ENCODE peak calls at places on chromosomes 13 and 19, in eight cellular contexts. X is A549, T is transverse colon, W is upper lobe of left lung, S is sigmoid colon, D is H1, G is suprapubic skin, B is ovary. E is an unnamed sample.

GRCh38 chr13:31461923-31462322 is 262.1 kb downstream of the B3GLCT start:
- DNase-seq in X (no peak), S (no peak), B (no peak), W (no peak), D (no peak), G (no peak), T (no peak), E (no peak)

GRCh38 chr19:1285737-1286360 is at the start of gene EFNA2:
- DNase-seq in D (no peak), S (no peak), B (no peak), T (no peak), G (no peak), X (no peak), W (no peak), E (no peak)

GRCh38 chr13:105908581-105908980 is 626.9 kb downstream of the EFNB2 start:
- DNase-seq in G (no peak), T (no peak), W (no peak), B (no peak), S (no peak), D (no peak), X (no peak), E (no peak)

GRCh38 chr19:51807111-51807701 is 12.2 kb downstream of the FPR3 start:
- DNase-seq in S (no peak), X (no peak), T (peak; percentile 29), G (no peak), W (peak; percentile 48), B (no peak), D (peak; percentile 46), E (no peak)

GRCh38 chr13:79796116-79796515 is 315.2 kb downstream of the NDFIP2 start:
- DNase-seq in S (no peak), T (no peak), G (no peak), X (no peak), B (no peak), W (no peak), D (no peak), E (no peak)

GRCh38 chr19:15161028-15161984 is 39.5 kb downstream of the NOTCH3 start:
- DNase-seq in S (no peak), B (no peak), D (no peak), T (no peak), G (no peak), W (no peak), X (peak; percentile 64), E (no peak)

GRCh38 chr19:23377276-23377675 is 18.0 kb downstream of the ZNF91 start:
- DNase-seq in W (no peak), B (no peak), S (no peak), D (no peak), T (no peak), G (no peak), X (no peak), E (no peak)

GRCh38 chr13:106349080-106349841 is 186.2 kb downstream of the EFNB2 start:
- DNase-seq in X (no peak), T (peak; percentile 69), B (peak; percentile 32), D (peak; percentile 27), G (no peak), W (peak; percentile 58), S (no peak), E (no peak)

GRCh38 chr19:43624933-43625332 is 5.5 kb upstream of the ZNF428 start:
- DNase-seq in X (peak; percentile 49), W (peak; percentile 66), B (peak; percentile 44), G (peak; percentile 85), T (peak; percentile 82), S (no peak), D (no peak), E (peak; percentile 28)

GRCh38 chr19:47609885-47610545 is 1.1 kb downstream of the BICRA start:
- DNase-seq in D (no peak), S (peak; percentile 80), T (peak; percentile 69), W (peak; percentile 69), G (no peak), X (peak; percentile 54), B (peak; percentile 48), E (no peak)

GRCh38 chr13:42174344-42175162 is 97.4 kb upstream of the AKAP11 start:
- DNase-seq in B (no peak), G (no peak), W (no peak), T (no peak), X (peak; percentile 1), D (no peak), S (no peak), E (no peak)

GRCh38 chr19:3084943-3085342 is 9.2 kb upstream of the GNA11 start:
- DNase-seq in W (no peak), B (no peak), X (no peak), G (no peak), T (peak; percentile 92), D (no peak), S (no peak), E (no peak)

GRCh38 chr19:6464070-6464873 is at the start of gene CRB3:
- DNase-seq in G (peak; percentile 83), D (peak; percentile 80), T (peak; percentile 97), X (peak; percentile 21), W (peak; percentile 94), S (no peak), B (no peak), E (no peak)

GRCh38 chr13:75797256-75797655 is 161.1 kb downstream of the LMO7 start:
- DNase-seq in G (no peak), S (no peak), D (no peak), X (no peak), T (no peak), B (no peak), W (no peak), E (no peak)

GRCh38 chr13:75795274-75795673 is 159.1 kb downstream of the LMO7 start:
- DNase-seq in T (no peak), G (no peak), D (no peak), X (no peak), W (no peak), S (no peak), B (no peak), E (no peak)

GRCh38 chr13:75796825-75797224 is 160.7 kb downstream of the LMO7 start:
- DNase-seq in D (no peak), W (no peak), S (no peak), X (no peak), G (no peak), T (no peak), B (no peak), E (no peak)

GRCh38 chr13:75792526-75793187 is 156.5 kb downstream of the LMO7 start:
- DNase-seq in G (no peak), D (no peak), T (peak; percentile 27), X (peak; percentile 67), S (no peak), B (no peak), W (no peak), E (no peak)

DNA sequence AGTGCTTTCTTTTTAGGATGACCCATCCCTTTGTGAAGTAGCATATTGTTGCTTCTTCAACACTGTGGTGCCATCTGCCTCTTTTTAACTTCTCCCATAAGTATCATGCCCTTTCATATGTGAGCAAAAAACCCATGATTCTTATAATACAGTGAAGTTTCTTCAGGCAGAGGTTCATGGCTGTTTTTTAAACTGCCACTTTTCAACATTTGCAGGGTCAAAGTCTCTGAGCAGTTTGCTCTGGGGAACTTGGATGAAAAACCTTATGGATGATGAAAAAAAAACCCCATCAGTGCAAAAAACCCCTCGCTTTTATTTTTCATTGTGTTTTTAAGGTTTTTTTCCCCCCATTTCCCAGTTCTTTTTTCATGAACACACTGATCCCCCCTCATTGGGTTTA is 158.5 kb downstream of the LMO7 start:
- DNase-seq in B (no peak), X (no peak), S (no peak), T (no peak), W (no peak), G (no peak), D (no peak), E (no peak)
- H3K4me1 ChIP-seq in B (peaks cover 8% of the 10 kb centered on the region), X (peaks cover 61% of the 10 kb centered on the region), S (no peaks in the 10 kb centered on the region), T (peaks cover 11% of the 10 kb centered on the region), W (peaks cover 37% of the 10 kb centered on the region), G (no peaks in the 10 kb centered on the region), D (peaks cover 3% of the 10 kb centered on the region), E (no peaks in the 10 kb centered on the region)

GRCh38 chr13:32736648-32737047 is 150.4 kb downstream of the PDS5B start:
- DNase-seq in D (no peak), B (no peak), X (no peak), T (no peak), S (no peak), G (no peak), W (no peak), E (no peak)

GRCh38 chr13:32737679-32738078 is 151.4 kb downstream of the PDS5B start:
- DNase-seq in X (no peak), W (no peak), D (no peak), G (no peak), B (no peak), T (no peak), S (no peak), E (no peak)

GRCh38 chr13:32735859-32736258 is 149.6 kb downstream of the PDS5B start:
- DNase-seq in X (no peak), S (no peak), W (no peak), T (no peak), D (no peak), B (no peak), G (no peak), E (no peak)

GRCh38 chr13:32734511-32734910 is 148.3 kb downstream of the PDS5B start:
- DNase-seq in B (no peak), X (peak; percentile 10), W (no peak), S (no peak), G (no peak), T (no peak), D (no peak), E (peak; percentile 21)

DNA sequence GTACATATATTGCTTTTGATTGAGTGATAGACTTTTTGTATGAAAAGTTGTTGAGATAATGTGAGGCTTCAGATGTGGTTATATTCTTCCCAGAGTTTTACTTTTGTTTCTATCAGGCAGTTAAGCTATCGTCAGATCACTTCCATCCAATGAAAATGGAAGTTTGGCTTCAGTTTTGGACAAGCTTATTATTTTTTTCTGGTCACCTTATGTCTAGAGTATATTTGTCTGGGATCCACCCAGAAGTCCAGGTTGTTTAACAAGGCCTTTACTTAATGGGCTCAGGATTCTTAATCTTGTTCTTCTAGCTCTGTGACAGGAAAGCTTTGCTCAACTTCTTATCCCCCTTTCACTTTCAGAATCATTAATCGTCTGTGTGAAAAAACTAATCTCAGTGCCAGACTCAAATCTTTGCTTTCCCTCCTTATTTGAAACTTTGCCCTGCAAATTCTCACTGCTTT is 150.9 kb downstream of the PDS5B start:
- DNase-seq in X (no peak), W (no peak), B (no peak), D (no peak), G (no peak), T (no peak), S (no peak), E (no peak)
- H3K4me3 ChIP-seq in X (no peak overlapping the region), W (peak overlapping the region; percentile 8), B (no peak overlapping the region), D (no peak overlapping the region), G (peak overlapping the region; percentile 39), T (peak overlapping the region; percentile 28), S (peak overlapping the region; percentile 26), E (peak overlapping the region; percentile 4)

GRCh38 chr13:34842466-34842865 is 99.6 kb upstream of the NBEA start:
- DNase-seq in X (no peak), B (no peak), D (no peak), S (no peak), W (no peak), T (no peak), G (no peak), E (no peak)
- TF ChIP-seq EP300 in X (no peak), B (no peak), D (no peak), S (no peak), W (no peak), T (no peak), G (no peak), E (no peak)

DNA sequence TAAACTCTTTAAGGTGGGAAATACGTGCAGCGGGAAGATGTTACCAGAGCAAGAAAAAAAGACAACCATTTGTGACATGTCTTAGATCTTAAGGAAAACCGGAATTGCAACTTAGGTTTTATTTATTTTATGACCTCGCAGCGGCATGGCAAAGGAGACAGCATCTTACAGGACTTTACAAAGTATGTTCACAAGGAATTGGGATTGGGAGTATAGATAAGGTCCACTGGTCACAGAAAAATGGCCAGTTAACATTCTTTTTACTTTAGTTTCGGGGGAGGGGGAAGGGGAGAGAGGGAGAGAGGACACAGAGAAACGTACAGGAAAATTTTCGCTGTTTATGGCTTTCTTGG is 104.5 kb upstream of the DIAPH3 start:
- DNase-seq in T (no peak), D (no peak), W (no peak), B (no peak), S (no peak), G (no peak), X (no peak), E (no peak)
- H3K4me1 ChIP-seq in T (no peaks in the 10 kb centered on the region), D (no peaks in the 10 kb centered on the region), W (no peaks in the 10 kb centered on the region), B (no peaks in the 10 kb centered on the region), S (no peaks in the 10 kb centered on the region), G (no peaks in the 10 kb centered on the region), X (no peaks in the 10 kb centered on the region), E (no peaks in the 10 kb centered on the region)

E was measured in tibial nerve.